ENCODE peak calls at places on chromosomes 13 and 19, in nine cellular contexts. I is cardiac fibroblast, V is H1, D is HepG2, T is AG04450, R is heart right ventricle, G is neural crest cell, W is psoas muscle, N is right lobe of liver. C is an unnamed sample.

GRCh38 chr19:16112778-16113177 is 1.1 kb downstream of the RAB8A start:
- DNase-seq in N (no peak), G (no peak), D (no peak), R (no peak), V (no peak), W (no peak), I (no peak), T (no peak), C (no peak)

GRCh38 chr13:73215807-73216206 is 157.0 kb downstream of the KLF5 start:
- DNase-seq in D (no peak), W (no peak), T (no peak), G (no peak), I (no peak), V (no peak), N (no peak), R (no peak), C (no peak)

GRCh38 chr13:28447206-28447605 is 47.7 kb downstream of the FLT1 start:
- DNase-seq in I (no peak), T (no peak), N (no peak), W (no peak), V (no peak), D (no peak), G (no peak), R (no peak), C (no peak)

GRCh38 chr19:50036905-50037304 is 11.1 kb downstream of the ZNF473 start:
- DNase-seq in I (no peak), G (no peak), N (no peak), W (no peak), V (no peak), R (no peak), D (no peak), T (no peak), C (no peak)

GRCh38 chr19:13149628-13150186 is 468 bp downstream of the STX10 start:
- DNase-seq in N (peak), W (peak), R (no peak), V (no peak), G (peak), I (peak), T (no peak), D (peak), C (peak)

GRCh38 chr19:46080561-46080960 is 39.8 kb upstream of the IGFL4 start:
- DNase-seq in W (no peak), G (no peak), T (peak), V (no peak), N (no peak), I (peak), D (no peak), R (no peak), C (no peak)

GRCh38 chr19:1223018-1223855 is 14.6 kb downstream of the CBARP start:
- DNase-seq in V (no peak), N (no peak), R (no peak), G (no peak), I (peak), T (no peak), W (no peak), D (no peak), C (peak)

GRCh38 chr13:33494596-33495214 is 209.2 kb upstream of the STARD13 start:
- DNase-seq in W (no peak), V (no peak), I (peak), D (peak), R (no peak), T (peak), G (no peak), N (no peak), C (no peak)

DNA sequence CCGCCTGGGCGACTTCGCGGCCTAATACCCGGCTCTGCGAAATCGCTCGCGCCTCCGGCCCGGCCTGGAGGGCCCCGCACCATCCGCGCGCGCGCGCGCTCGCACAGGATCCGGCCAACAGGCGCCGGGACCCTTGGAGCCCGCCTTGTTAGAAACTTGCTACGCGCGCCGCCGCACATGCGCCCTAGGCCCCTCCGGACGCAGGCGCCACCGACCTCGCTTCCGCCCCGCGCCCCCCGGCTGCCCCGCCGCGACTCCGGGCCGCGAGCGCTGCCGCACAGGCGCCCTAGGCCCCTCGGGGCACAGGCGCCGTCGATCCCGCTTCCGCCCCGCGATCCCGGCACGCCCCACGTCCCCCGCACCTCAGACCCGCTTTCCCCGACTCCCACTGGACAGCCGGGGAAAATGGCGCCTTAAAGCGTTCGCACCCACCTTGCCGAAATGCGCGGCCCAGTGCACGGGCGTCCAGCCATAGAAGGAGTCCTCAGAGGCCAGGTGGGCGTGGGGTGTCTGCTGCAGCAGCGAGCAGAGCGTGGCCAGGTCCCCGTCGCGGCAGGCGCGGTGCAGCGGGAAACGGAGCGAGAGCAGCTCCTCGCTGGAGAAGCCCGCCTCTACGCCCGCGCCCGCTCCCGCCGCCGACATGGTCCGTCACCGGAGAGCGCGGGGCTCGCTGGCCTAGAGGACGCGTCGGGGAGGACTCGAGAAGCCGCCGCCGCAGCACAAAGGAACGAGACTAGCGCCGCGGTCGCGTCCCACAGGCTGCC is 394 bp downstream of the ANKRD10 start:
- DNase-seq in T (no peak), W (peak), I (peak), R (peak), N (peak), G (peak), D (peak), V (no peak), C (peak)
- TF ChIP-seq CTCF in T (no peak), W (no peak), I (no peak), R (no peak), N (no peak), G (no peak), D (no peak), V (no peak), C (no peak)

GRCh38 chr19:56400485-56400884 is 3.6 kb upstream of the ZNF583 start:
- DNase-seq in G (no peak), R (no peak), V (no peak), N (no peak), T (no peak), I (no peak), D (no peak), W (no peak), C (no peak)
- TF ChIP-seq CTCF in G (no peak), R (no peak), V (no peak), N (no peak), T (no peak), I (no peak), D (no peak), W (no peak), C (no peak)

DNA sequence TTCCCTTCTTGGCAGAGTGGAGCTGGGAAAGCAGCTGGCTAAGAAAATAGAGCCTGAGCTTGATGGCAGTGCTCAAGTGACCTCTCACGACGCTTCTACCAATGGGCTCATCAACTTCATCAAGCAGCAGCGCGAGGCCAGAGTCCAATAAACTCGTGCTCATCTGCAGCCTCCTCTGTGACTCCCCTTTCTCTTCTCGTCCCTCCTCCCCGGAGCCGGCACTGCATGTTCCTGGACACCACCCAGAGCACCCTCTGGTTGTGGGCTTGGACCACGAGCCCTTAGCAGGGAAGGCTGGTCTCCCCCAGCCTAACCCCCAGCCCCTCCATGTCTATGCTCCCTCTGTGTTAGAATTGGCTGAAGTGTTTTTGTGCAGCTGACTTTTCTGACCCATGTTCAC is 4.3 kb upstream of the PDCD2L start:
- DNase-seq in N (no peak), G (no peak), R (no peak), V (no peak), W (no peak), D (no peak), T (no peak), I (no peak), C (no peak)
- TF ChIP-seq CTCF in N (no peak), G (no peak), R (no peak), V (no peak), W (no peak), D (no peak), T (no peak), I (no peak), C (no peak)

DNA sequence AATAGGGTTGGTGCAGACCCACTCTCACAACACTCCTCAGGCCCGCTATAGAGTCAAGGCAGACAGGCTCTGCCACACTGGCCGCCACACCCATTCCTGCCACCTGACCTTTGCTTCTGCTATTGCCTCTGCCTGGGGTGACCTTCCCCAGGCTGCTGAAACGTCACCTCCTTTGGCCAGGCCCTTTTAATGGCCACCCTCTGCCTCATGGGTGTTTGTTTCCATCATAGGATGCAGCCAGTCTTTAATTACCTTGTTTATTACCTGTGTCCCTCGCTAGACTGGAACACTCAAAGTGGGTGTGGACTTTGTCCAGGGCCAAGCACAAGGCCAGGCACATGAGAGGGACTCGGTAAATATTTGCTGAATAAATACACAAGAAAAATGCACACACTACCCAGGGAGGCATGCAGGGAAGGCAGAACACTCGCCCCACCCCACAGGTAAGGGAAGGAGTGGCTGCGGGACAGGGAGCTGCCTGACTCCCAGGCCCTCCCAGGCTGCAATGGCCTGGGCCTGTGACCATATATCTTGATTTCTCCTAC is 3.2 kb downstream of the LSM4 start:
- DNase-seq in T (no peak), V (no peak), W (no peak), I (no peak), R (no peak), N (peak), G (no peak), D (peak), C (no peak)
- TF ChIP-seq CTCF in T (no peak), V (no peak), W (no peak), I (no peak), R (no peak), N (no peak), G (no peak), D (no peak), C (no peak)

DNA sequence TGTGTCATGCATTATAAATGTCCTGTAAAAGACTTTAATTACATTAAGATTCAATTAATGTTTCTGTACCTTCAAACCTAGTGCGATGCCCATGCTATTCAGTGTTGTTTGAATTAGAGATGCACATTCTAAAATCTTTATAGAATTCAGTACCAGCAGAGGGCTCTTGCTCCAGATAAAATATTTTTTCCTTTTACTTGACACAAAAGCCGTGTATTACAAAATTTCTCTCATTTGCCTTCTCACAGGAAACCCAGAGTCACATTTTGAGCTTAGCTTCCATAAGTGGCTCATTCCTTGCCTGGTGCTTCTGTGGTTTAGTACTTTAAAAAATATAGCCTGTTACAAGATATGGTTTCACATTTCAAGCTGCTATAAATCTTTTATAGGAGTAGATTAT is 101.2 kb downstream of the RNF17 start:
- DNase-seq in R (no peak), V (no peak), D (no peak), N (no peak), I (peak), T (no peak), W (no peak), G (no peak), C (no peak)
- TF ChIP-seq CTCF in R (no peak), V (no peak), D (no peak), N (peak), I (peak), T (peak), W (no peak), G (peak), C (no peak)

GRCh38 chr13:52136763-52137162 is 7.9 kb upstream of the NEK5 start:
- DNase-seq in R (no peak), G (no peak), V (no peak), N (no peak), W (no peak), D (no peak), T (no peak), I (no peak), C (no peak)

GRCh38 chr13:52147225-52147624 is 12.2 kb downstream of the NEK3 start:
- DNase-seq in W (no peak), R (no peak), G (no peak), D (no peak), I (no peak), N (no peak), V (no peak), T (no peak), C (no peak)

GRCh38 chr13:52137489-52137888 is 8.6 kb upstream of the NEK5 start:
- DNase-seq in I (no peak), W (no peak), D (no peak), N (no peak), T (no peak), R (no peak), V (no peak), G (no peak), C (no peak)

DNA sequence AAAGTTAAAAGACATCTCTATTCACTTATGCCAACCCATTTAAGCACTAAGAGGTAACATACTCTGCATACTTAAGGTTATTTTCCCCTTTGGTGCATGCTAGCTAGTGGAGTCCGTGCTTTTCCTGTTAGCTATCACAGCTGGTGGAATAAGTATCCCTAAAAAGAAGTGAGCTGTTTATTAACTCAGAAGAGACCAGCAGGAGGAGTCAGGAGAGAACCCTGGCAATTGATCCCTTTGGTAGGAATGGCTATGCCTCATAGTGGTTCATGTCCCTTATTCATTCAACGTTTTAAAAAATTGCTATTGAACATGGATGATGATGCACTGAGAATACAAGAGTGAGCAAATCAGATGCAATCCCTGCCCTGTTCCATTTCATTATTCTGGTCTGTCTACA is 12.4 kb upstream of the NEK5 start:
- DNase-seq in V (no peak), N (no peak), G (no peak), T (no peak), R (no peak), D (no peak), W (no peak), I (peak), C (no peak)
- TF ChIP-seq CTCF in V (no peak), N (peak), G (no peak), T (peak), R (no peak), D (peak), W (no peak), I (no peak), C (no peak)

GRCh38 chr13:85970727-85971126 is 171.5 kb upstream of the SLITRK6 start:
- DNase-seq in D (no peak), N (no peak), R (no peak), W (no peak), G (no peak), V (no peak), I (peak), T (no peak), C (no peak)
- TF ChIP-seq CTCF in D (no peak), N (no peak), R (no peak), W (no peak), G (peak), V (no peak), I (no peak), T (no peak), C (peak)

DNA sequence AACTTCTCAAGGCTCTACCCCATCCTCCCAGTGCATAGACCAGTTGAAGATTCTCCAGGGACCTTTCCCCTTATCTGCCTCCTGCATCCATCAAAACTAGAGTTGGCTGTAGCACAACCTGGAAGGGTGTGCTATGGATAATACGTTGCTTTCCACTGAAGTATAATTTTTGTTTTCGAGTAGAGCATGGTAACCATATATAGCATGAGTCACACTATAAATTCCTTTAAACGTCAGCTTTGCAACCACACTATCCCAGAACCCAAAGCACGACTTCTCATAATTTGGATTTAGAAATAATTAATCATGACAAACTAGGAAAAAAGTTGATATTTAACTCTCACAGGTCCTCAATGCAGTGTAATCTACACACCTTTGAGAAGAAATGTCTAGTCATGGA is 138.3 kb upstream of the NBEA start:
- DNase-seq in G (no peak), W (no peak), I (no peak), N (no peak), V (no peak), D (no peak), R (no peak), T (no peak), C (no peak)
- TF ChIP-seq CTCF in G (no peak), W (no peak), I (no peak), N (no peak), V (no peak), D (no peak), R (no peak), T (no peak), C (no peak)

DNA sequence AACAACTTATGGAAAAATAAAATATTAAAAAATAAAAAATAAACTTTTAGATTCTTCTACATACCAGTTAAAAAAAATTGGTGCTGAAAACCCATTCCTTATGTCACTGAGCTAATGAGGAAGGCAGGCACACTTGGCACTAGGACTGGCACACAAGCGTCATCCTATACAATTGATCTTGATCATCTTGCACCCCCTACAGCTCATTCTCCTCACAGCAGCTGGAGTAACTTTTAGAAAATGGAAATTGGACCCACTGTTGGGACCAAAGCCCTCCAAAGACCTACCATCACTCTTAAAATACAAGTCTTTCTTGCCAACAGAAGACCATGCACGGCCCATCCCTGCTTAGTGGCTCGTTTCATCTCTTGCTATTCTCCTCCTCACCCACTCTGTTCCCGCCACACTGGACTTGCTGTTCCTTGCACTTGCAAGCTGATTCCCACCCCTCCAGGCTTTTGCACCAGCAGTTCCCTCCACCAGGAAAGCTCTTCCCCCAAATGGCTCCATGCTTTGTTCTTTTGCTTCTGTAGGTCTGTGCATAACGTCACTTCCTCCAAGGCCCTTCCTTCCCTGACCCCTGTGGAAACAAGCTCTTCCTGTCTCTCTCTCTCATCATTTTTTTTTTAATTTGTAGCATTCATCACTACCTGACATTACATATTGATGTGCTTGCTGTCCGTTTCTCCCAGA is 11.6 kb downstream of the CTU1 start:
- DNase-seq in I (no peak), W (no peak), N (peak), T (no peak), G (no peak), D (no peak), R (no peak), V (no peak), C (no peak)
- TF ChIP-seq CTCF in I (no peak), W (no peak), N (no peak), T (no peak), G (peak), D (no peak), R (peak), V (peak), C (no peak)

GRCh38 chr13:29733069-29733700 is 117.2 kb downstream of the UBL3 start:
- DNase-seq in V (no peak), D (no peak), T (no peak), R (no peak), G (no peak), W (no peak), N (no peak), I (no peak), C (no peak)

DNA sequence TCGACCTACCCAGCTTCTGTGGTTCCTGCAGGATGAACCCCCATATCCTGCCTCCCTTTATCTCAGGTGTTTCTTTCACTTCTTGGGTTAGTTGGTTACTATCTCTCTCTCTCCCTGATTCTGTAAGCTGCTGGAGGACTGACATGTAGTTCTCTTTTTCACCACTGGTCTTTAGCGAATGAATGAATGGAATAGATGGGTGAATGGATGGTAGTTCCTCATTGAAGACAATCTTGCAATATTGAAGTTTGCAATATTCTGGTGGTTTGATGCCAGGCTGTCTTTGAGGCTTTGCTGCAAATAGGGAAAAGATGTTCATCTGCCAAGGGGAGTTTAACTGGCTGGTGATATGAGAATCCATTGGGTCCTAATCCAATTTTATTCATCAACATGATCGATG is 120.2 kb downstream of the UBL3 start:
- DNase-seq in R (no peak), I (no peak), G (no peak), W (no peak), D (no peak), T (no peak), N (no peak), V (no peak), C (no peak)
- TF ChIP-seq CTCF in R (peak), I (peak), G (peak), W (no peak), D (no peak), T (peak), N (no peak), V (peak), C (peak)